ENCODE peak calls at places on chromosome X, in seven cellular contexts. T is ovary, U is endodermal cell, P is foreskin keratinocyte, N is fibroblast of lung, H is cardiac muscle cell, Y is mammary epithelial cell. G is an unnamed sample. For H3K4me1, the result is how much of the 10 kb centered on the place peaks cover.

GRCh38 chrX:135327299-135327698 is 18.0 kb downstream of the ETDC start:
- DNase-seq in T (no peak), U (no peak), P (no peak), N (peak), H (peak), Y (peak), G (no peak)

GRCh38 chrX:138018145-138018799 is 452.3 kb downstream of the ZIC3 start:
- DNase-seq in T (no peak), U (no peak), P (no peak), N (no peak), H (no peak), Y (no peak), G (no peak)

GRCh38 chrX:130174051-130174704 is 2.4 kb downstream of the RAB33A start:
- DNase-seq in T (no peak), U (no peak), P (no peak), N (peak), H (peak), Y (no peak), G (no peak)

GRCh38 chrX:119573840-119574393 is 446 bp upstream of the UBE2A start:
- DNase-seq in T (peak), U (peak), P (no peak), N (peak), H (peak), Y (peak), G (no peak)

GRCh38 chrX:72027024-72027913 is 104.4 kb downstream of the RTL5 start:
- DNase-seq in T (no peak), U (peak), P (no peak), N (no peak), H (no peak), Y (no peak), G (no peak)

GRCh38 chrX:72258174-72258573 is 18.9 kb downstream of the RPS4X start:
- DNase-seq in T (no peak), U (no peak), P (no peak), N (peak), H (peak), Y (no peak), G (no peak)

GRCh38 chrX:40646489-40647306 is 663 bp downstream of the CXorf38 start:
- DNase-seq in T (peak), U (no peak), P (no peak), N (peak), H (peak), Y (peak), G (peak)

GRCh38 chrX:111283446-111283845 is 13.2 kb upstream of the CAPN6 start:
- DNase-seq in T (no peak), U (no peak), P (no peak), N (no peak), H (no peak), Y (no peak), G (no peak)

GRCh38 chrX:11113731-11114130 is 2.6 kb downstream of the HCCS start:
- DNase-seq in T (no peak), U (no peak), P (no peak), N (peak), H (no peak), Y (no peak), G (peak)

GRCh38 chrX:70353524-70353923 is 63.6 kb downstream of the KIF4A start:
- DNase-seq in T (no peak), U (no peak), P (peak), N (no peak), H (no peak), Y (no peak), G (no peak)

GRCh38 chrX:109856974-109857373 is 123.9 kb upstream of the ACSL4 start:
- DNase-seq in T (no peak), U (no peak), P (no peak), N (peak), H (peak), Y (no peak), G (no peak)

GRCh38 chrX:104330966-104331365 is 76.2 kb upstream of the ESX1 start:
- DNase-seq in T (no peak), U (no peak), P (no peak), N (peak), H (peak), Y (peak), G (no peak)

GRCh38 chrX:104659037-104659744 is 93.2 kb downstream of the IL1RAPL2 start:
- DNase-seq in T (no peak), U (no peak), P (no peak), N (peak), H (peak), Y (peak), G (no peak)

GRCh38 chrX:69503835-69504625 is at the start of gene NALF2:
- DNase-seq in T (peak), U (peak), P (no peak), N (peak), H (peak), Y (peak), G (peak)

GRCh38 chrX:572490-573124 is 58.0 kb upstream of the SHOX start:
- DNase-seq in T (no peak), U (no peak), P (no peak), N (no peak), H (no peak), Y (no peak), G (no peak)

GRCh38 chrX:65772842-65773241 is 105.4 kb downstream of the MSN start:
- DNase-seq in T (no peak), U (no peak), P (no peak), N (no peak), H (no peak), Y (no peak), G (no peak)

GRCh38 chrX:28347526-28347925 is 239.7 kb upstream of the IL1RAPL1 start:
- DNase-seq in T (no peak), U (no peak), P (no peak), N (no peak), H (no peak), Y (no peak), G (no peak)

GRCh38 chrX:102745513-102746133 is 25.1 kb downstream of the GPRASP3 start:
- DNase-seq in T (peak), U (peak), P (no peak), N (no peak), H (peak), Y (no peak), G (no peak)

DNA sequence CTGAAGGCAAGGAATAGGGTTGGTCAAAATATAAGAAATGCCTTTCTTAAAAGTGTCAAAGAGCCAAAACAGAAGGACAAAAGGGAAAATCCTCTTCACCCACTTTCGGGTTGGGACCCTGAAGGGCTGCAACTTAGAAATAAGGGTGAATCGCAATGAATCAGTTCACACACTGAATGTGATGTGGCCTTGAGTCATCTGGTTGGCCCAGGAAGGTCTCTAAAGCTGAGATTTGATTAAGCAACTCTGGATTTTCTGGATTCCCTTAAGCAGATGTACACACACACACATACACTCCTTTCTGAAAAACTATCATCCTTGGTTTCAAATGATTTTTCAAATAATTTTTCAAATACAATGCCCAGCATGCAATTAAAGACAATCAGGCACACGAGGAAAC is 13.1 kb downstream of the TAB3 start:
- DNase-seq in T (no peak), U (no peak), P (peak), N (peak), H (peak), Y (peak), G (no peak)
- H3K4me1 ChIP-seq in T (under half), U (under half), P (under half), N (under half), H (under half), Y (under half), G (under half)

GRCh38 chrX:50707376-50707775 is 106.6 kb downstream of the SHROOM4 start:
- DNase-seq in T (no peak), U (no peak), P (no peak), N (no peak), H (no peak), Y (peak), G (no peak)

GRCh38 chrX:50707955-50708694 is 105.9 kb downstream of the SHROOM4 start:
- DNase-seq in T (no peak), U (no peak), P (no peak), N (peak), H (no peak), Y (no peak), G (no peak)

GRCh38 chrX:50700921-50701320 is 113.1 kb downstream of the SHROOM4 start:
- DNase-seq in T (no peak), U (peak), P (no peak), N (peak), H (peak), Y (no peak), G (no peak)

GRCh38 chrX:50704987-50705386 is 109.0 kb downstream of the SHROOM4 start:
- DNase-seq in T (no peak), U (no peak), P (no peak), N (no peak), H (no peak), Y (no peak), G (no peak)

GRCh38 chrX:50704360-50704759 is 109.6 kb downstream of the SHROOM4 start:
- DNase-seq in T (no peak), U (no peak), P (no peak), N (peak), H (no peak), Y (no peak), G (no peak)
- H3K27ac ChIP-seq in T (no peak), U (no peak), P (no peak), N (no peak), H (no peak), Y (no peak), G (no peak)

DNA sequence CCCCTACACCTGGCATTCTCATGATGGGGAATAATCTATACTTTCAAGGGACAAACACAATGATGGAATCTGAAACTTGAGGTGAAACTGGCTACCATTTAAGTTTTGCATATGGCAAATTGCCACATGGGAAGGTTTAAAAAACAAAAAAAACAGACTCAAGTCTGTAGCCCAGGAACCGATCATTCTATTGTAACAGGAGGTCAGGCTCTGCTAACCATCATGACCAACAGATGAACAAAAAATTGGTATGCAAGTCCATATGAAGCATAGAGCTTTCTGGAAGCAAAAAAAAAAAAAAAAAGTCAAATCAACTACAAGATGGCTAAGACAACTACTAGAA is 594.3 kb upstream of the DIPK2B start:
- DNase-seq in T (no peak), U (no peak), P (no peak), N (no peak), H (no peak), Y (no peak), G (no peak)
- H3K4me1 ChIP-seq in T (under half), U (under half), P (under half), N (under half), H (under half), Y (under half), G (under half)

GRCh38 chrX:12988797-12989196 is 13.9 kb downstream of the TMSB4X start:
- DNase-seq in T (no peak), U (no peak), P (no peak), N (peak), H (peak), Y (peak), G (no peak)
- H3K27ac ChIP-seq in T (no peak), U (no peak), P (peak), N (no peak), H (no peak), Y (peak), G (no peak)

DNA sequence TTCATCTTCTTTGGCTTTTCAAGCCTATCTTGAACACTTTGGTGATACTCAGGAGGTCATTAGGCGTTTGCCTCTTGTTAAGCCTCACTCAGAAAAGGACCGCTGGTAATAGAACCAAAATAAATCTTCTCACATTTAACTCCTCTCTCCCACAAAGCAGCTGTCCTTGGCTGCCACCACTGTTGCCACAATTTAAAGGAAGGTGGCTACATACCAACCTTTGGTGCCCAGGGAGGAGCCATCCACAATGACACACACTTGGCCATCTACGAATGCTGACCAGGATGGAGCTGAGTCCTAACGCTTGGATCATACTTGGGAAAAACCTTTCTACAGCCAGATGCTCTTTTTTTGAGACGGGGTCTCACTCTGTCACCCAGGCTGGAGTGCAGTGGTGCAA is 210.2 kb downstream of the HS6ST2 start:
- DNase-seq in T (no peak), U (no peak), P (no peak), N (no peak), H (no peak), Y (no peak), G (no peak)
- H3K4me1 ChIP-seq in T (under half), U (under half), P (under half), N (under half), H (under half), Y (under half), G (under half)

DNA sequence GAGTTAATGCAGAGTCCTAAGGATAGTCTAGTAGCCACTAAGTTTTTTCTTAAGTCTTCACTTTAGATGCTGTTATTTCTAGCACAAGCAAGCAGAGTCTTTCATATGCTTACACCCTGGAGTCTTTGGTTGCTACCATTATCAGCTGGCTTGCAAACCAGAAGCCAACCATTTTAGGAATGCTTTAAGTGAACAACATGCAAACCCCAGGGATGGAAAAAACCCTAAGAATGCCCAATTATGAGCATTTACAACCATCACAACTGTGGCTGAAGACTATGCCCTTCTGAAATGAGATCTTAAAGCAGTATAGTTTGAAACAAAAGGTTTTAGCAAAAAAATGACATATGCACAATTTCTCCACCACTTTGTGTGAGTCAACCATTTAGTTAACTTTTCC is 6.6 kb downstream of the MID1IP1 start:
- DNase-seq in T (no peak), U (no peak), P (no peak), N (peak), H (peak), Y (no peak), G (no peak)
- H3K27ac ChIP-seq in T (no peak), U (no peak), P (no peak), N (no peak), H (no peak), Y (no peak), G (peak)

GRCh38 chrX:43552703-43553102 is 103.4 kb upstream of the MAOA start:
- DNase-seq in T (no peak), U (no peak), P (no peak), N (no peak), H (no peak), Y (no peak), G (no peak)

GRCh38 chrX:43559643-43560042 is 96.5 kb upstream of the MAOA start:
- DNase-seq in T (peak), U (peak), P (no peak), N (peak), H (peak), Y (peak), G (peak)

GRCh38 chrX:43552166-43552565 is 103.9 kb upstream of the MAOA start:
- DNase-seq in T (no peak), U (no peak), P (peak), N (no peak), H (no peak), Y (peak), G (no peak)

GRCh38 chrX:43557792-43558191 is 98.3 kb upstream of the MAOA start:
- DNase-seq in T (peak), U (peak), P (no peak), N (peak), H (peak), Y (peak), G (peak)

GRCh38 chrX:43556207-43556606 is 99.9 kb upstream of the MAOA start:
- DNase-seq in T (no peak), U (no peak), P (no peak), N (no peak), H (no peak), Y (no peak), G (no peak)
- H3K4me1 ChIP-seq in T (under half), U (under half), P (under half), N (under half), H (under half), Y (under half), G (under half)

G was measured in CD4-positive, CD25-positive, alpha-beta regulatory T cell.